ENCODE peak calls at places on chromosome 22, in seven cellular contexts. One of them, this sample, is unnamed.

GRCh38 chr22:39012525-39013516 is 1.2 kb upstream of the APOBEC3C start:
- DNase-seq in activated naive CD4-positive, alpha-beta T cell: no peak
- DNase-seq in amniotic stem cell: no peak
- DNase-seq in Panc1: no peak
- DNase-seq in posterior cingulate gyrus: no peak
- DNase-seq in choroid plexus epithelial cell: no peak
- DNase-seq in AG04450: no peak
- DNase-seq in this sample: no peak

GRCh38 chr22:39457546-39458442 is 982 bp downstream of the MGAT3 start:
- DNase-seq in activated naive CD4-positive, alpha-beta T cell: no peak
- DNase-seq in amniotic stem cell: no peak
- DNase-seq in Panc1: no peak
- DNase-seq in posterior cingulate gyrus: peak; percentile 53
- DNase-seq in choroid plexus epithelial cell: no peak
- DNase-seq in AG04450: no peak
- DNase-seq in this sample: no peak

GRCh38 chr22:25035715-25036114 is 83.2 kb downstream of the KIAA1671 start:
- DNase-seq in activated naive CD4-positive, alpha-beta T cell: no peak
- DNase-seq in amniotic stem cell: no peak
- DNase-seq in Panc1: no peak
- DNase-seq in posterior cingulate gyrus: no peak
- DNase-seq in choroid plexus epithelial cell: no peak
- DNase-seq in AG04450: no peak
- DNase-seq in this sample: no peak

GRCh38 chr22:43098356-43098755 is 9.2 kb upstream of the TTLL1 start:
- DNase-seq in activated naive CD4-positive, alpha-beta T cell: no peak
- DNase-seq in amniotic stem cell: no peak
- DNase-seq in Panc1: no peak
- DNase-seq in posterior cingulate gyrus: no peak
- DNase-seq in choroid plexus epithelial cell: no peak
- DNase-seq in AG04450: no peak
- DNase-seq in this sample: no peak

GRCh38 chr22:36467946-36468345 is 13.5 kb downstream of the TXN2 start:
- DNase-seq in activated naive CD4-positive, alpha-beta T cell: no peak
- DNase-seq in amniotic stem cell: peak; percentile 72
- DNase-seq in Panc1: no peak
- DNase-seq in posterior cingulate gyrus: no peak
- DNase-seq in choroid plexus epithelial cell: peak; percentile 98
- DNase-seq in AG04450: peak; percentile 94
- DNase-seq in this sample: no peak

GRCh38 chr22:21802056-21802455 is 65.4 kb downstream of the MAPK1 start:
- DNase-seq in activated naive CD4-positive, alpha-beta T cell: no peak
- DNase-seq in amniotic stem cell: no peak
- DNase-seq in Panc1: no peak
- DNase-seq in posterior cingulate gyrus: no peak
- DNase-seq in choroid plexus epithelial cell: no peak
- DNase-seq in AG04450: no peak
- DNase-seq in this sample: no peak

GRCh38 chr22:28481725-28482124 is 197.9 kb downstream of the TTC28 start:
- DNase-seq in activated naive CD4-positive, alpha-beta T cell: no peak
- DNase-seq in amniotic stem cell: no peak
- DNase-seq in Panc1: no peak
- DNase-seq in posterior cingulate gyrus: no peak
- DNase-seq in choroid plexus epithelial cell: no peak
- DNase-seq in AG04450: no peak
- DNase-seq in this sample: no peak

GRCh38 chr22:19522881-19523239 is 1.4 kb downstream of the CLDN5 start:
- DNase-seq in activated naive CD4-positive, alpha-beta T cell: no peak
- DNase-seq in amniotic stem cell: no peak
- DNase-seq in Panc1: no peak
- DNase-seq in posterior cingulate gyrus: no peak
- DNase-seq in choroid plexus epithelial cell: no peak
- DNase-seq in AG04450: no peak
- DNase-seq in this sample: peak; percentile 24

GRCh38 chr22:43228330-43228729 is 41.4 kb upstream of the TTLL12 start:
- DNase-seq in activated naive CD4-positive, alpha-beta T cell: peak; percentile 18
- DNase-seq in amniotic stem cell: no peak
- DNase-seq in Panc1: no peak
- DNase-seq in posterior cingulate gyrus: no peak
- DNase-seq in choroid plexus epithelial cell: peak; percentile 61
- DNase-seq in AG04450: no peak
- DNase-seq in this sample: peak; percentile 22

GRCh38 chr22:20138417-20138738 is 6.8 kb downstream of the ZDHHC8 start:
- DNase-seq in activated naive CD4-positive, alpha-beta T cell: no peak
- DNase-seq in amniotic stem cell: no peak
- DNase-seq in Panc1: no peak
- DNase-seq in posterior cingulate gyrus: no peak
- DNase-seq in choroid plexus epithelial cell: no peak
- DNase-seq in AG04450: no peak
- DNase-seq in this sample: no peak

GRCh38 chr22:20085651-20086050 is 5.6 kb downstream of the DGCR8 start:
- DNase-seq in activated naive CD4-positive, alpha-beta T cell: no peak
- DNase-seq in amniotic stem cell: no peak
- DNase-seq in Panc1: no peak
- DNase-seq in posterior cingulate gyrus: no peak
- DNase-seq in choroid plexus epithelial cell: no peak
- DNase-seq in AG04450: no peak
- DNase-seq in this sample: no peak

GRCh38 chr22:49011769-49012598 is 815.7 kb downstream of the BRD1 start:
- DNase-seq in activated naive CD4-positive, alpha-beta T cell: no peak
- DNase-seq in amniotic stem cell: no peak
- DNase-seq in Panc1: no peak
- DNase-seq in posterior cingulate gyrus: no peak
- DNase-seq in choroid plexus epithelial cell: no peak
- DNase-seq in AG04450: no peak
- DNase-seq in this sample: no peak

GRCh38 chr22:37045958-37046357 is 5.6 kb upstream of the KCTD17 start:
- DNase-seq in activated naive CD4-positive, alpha-beta T cell: no peak
- DNase-seq in amniotic stem cell: peak; percentile 30
- DNase-seq in Panc1: no peak
- DNase-seq in posterior cingulate gyrus: no peak
- DNase-seq in choroid plexus epithelial cell: peak; percentile 79
- DNase-seq in AG04450: peak; percentile 30
- DNase-seq in this sample: peak; percentile 46

GRCh38 chr22:50686794-50687193 is 14.2 kb downstream of the SHANK3 start:
- DNase-seq in activated naive CD4-positive, alpha-beta T cell: no peak
- DNase-seq in amniotic stem cell: no peak
- DNase-seq in Panc1: no peak
- DNase-seq in posterior cingulate gyrus: no peak
- DNase-seq in choroid plexus epithelial cell: no peak
- DNase-seq in AG04450: no peak
- DNase-seq in this sample: no peak

GRCh38 chr22:43376765-43377485 is 33.8 kb upstream of the SCUBE1 start:
- DNase-seq in activated naive CD4-positive, alpha-beta T cell: no peak
- DNase-seq in amniotic stem cell: no peak
- DNase-seq in Panc1: no peak
- DNase-seq in posterior cingulate gyrus: no peak
- DNase-seq in choroid plexus epithelial cell: peak; percentile 24
- DNase-seq in AG04450: no peak
- DNase-seq in this sample: no peak

GRCh38 chr22:40193429-40194421 is 16.0 kb downstream of the TNRC6B start:
- DNase-seq in activated naive CD4-positive, alpha-beta T cell: no peak
- DNase-seq in amniotic stem cell: no peak
- DNase-seq in Panc1: no peak
- DNase-seq in posterior cingulate gyrus: no peak
- DNase-seq in choroid plexus epithelial cell: peak; percentile 70
- DNase-seq in AG04450: no peak
- DNase-seq in this sample: no peak

GRCh38 chr22:49300951-49301397 is 526.7 kb downstream of the BRD1 start:
- DNase-seq in activated naive CD4-positive, alpha-beta T cell: no peak
- DNase-seq in amniotic stem cell: no peak
- DNase-seq in Panc1: no peak
- DNase-seq in posterior cingulate gyrus: no peak
- DNase-seq in choroid plexus epithelial cell: no peak
- DNase-seq in AG04450: no peak
- DNase-seq in this sample: no peak

This sample was measured in dermis microvascular lymphatic vessel endothelial cell.